ENCODE peak calls at places on chromosomes 3 and 15, in eight cellular contexts. V is lower leg skin; T is foreskin fibroblast; A is neural progenitor cell; N is ovary; L is AG09319; B is activated CD8-positive, alpha-beta T cell treated with anti-CD3 and anti-CD28 coated beads for 36 hours; F is H1. Q is an unnamed sample.

GRCh38 chr3:64276131-64276530 is 50.9 kb upstream of the PRICKLE2 start:
- DNase-seq in B (no peak), A (no peak), V (no peak), T (no peak), L (no peak), N (no peak), F (no peak), Q (no peak)

GRCh38 chr3:129845956-129846355 is 47.6 kb downstream of the TMCC1 start:
- DNase-seq in N (no peak), L (no peak), F (no peak), V (no peak), T (no peak), B (no peak), A (no peak), Q (no peak)

GRCh38 chr15:48426941-48427340 is 95.7 kb downstream of the DUT start:
- DNase-seq in V (no peak), N (no peak), L (no peak), A (no peak), T (no peak), B (no peak), F (no peak), Q (no peak)

GRCh38 chr15:88624971-88625290 is 3.8 kb downstream of the AEN start:
- DNase-seq in T (no peak), A (no peak), V (no peak), F (no peak), B (no peak), L (no peak), N (no peak), Q (no peak)

GRCh38 chr15:81504170-81504905 is 130.3 kb upstream of the TMC3 start:
- DNase-seq in T (peak), A (no peak), N (no peak), L (no peak), F (no peak), V (no peak), B (no peak), Q (no peak)

GRCh38 chr15:75842722-75843617 is at the start of gene UBE2Q2:
- DNase-seq in L (peak), V (peak), N (peak), F (no peak), A (peak), B (peak), T (peak), Q (peak)

GRCh38 chr3:46865034-46865507 is 1.8 kb upstream of the MYL3 start:
- DNase-seq in B (no peak), F (no peak), N (peak), L (peak), T (peak), A (no peak), V (peak), Q (no peak)

GRCh38 chr3:105539897-105540296 is 173.2 kb downstream of the ALCAM start:
- DNase-seq in A (no peak), B (no peak), L (no peak), V (no peak), F (no peak), T (no peak), N (no peak), Q (no peak)

GRCh38 chr3:140244893-140245292 is 309.9 kb downstream of the CLSTN2 start:
- DNase-seq in B (no peak), A (no peak), L (no peak), F (no peak), N (no peak), V (no peak), T (no peak), Q (no peak)
- TF ChIP-seq CTCF in B (no peak), A (no peak), L (no peak), F (no peak), N (no peak), V (no peak), T (no peak), Q (no peak)

DNA sequence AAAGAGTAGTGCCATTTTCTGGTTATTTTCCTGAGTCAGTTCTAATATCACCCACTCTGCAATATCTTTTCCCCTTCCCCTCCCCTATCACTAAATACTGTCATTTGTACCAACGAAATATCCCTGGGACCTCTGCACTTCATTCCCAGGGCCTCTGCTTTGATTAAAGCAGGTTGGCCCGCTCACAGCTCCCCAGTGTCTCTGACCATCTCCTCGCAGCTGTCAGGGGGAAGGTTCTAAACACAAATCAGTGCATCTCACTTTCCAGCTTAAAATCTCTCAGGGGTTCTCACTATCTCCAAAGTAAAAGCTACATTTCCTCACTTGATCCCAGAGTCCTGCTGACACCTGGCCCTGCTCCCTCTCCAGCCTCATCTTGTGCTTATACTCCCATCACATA is 28.1 kb upstream of the SLC35G2 start:
- DNase-seq in L (no peak), T (no peak), B (no peak), N (no peak), V (no peak), A (no peak), F (no peak), Q (no peak)
- TF ChIP-seq CTCF in L (no peak), T (no peak), B (no peak), N (no peak), V (no peak), A (no peak), F (no peak), Q (no peak)

DNA sequence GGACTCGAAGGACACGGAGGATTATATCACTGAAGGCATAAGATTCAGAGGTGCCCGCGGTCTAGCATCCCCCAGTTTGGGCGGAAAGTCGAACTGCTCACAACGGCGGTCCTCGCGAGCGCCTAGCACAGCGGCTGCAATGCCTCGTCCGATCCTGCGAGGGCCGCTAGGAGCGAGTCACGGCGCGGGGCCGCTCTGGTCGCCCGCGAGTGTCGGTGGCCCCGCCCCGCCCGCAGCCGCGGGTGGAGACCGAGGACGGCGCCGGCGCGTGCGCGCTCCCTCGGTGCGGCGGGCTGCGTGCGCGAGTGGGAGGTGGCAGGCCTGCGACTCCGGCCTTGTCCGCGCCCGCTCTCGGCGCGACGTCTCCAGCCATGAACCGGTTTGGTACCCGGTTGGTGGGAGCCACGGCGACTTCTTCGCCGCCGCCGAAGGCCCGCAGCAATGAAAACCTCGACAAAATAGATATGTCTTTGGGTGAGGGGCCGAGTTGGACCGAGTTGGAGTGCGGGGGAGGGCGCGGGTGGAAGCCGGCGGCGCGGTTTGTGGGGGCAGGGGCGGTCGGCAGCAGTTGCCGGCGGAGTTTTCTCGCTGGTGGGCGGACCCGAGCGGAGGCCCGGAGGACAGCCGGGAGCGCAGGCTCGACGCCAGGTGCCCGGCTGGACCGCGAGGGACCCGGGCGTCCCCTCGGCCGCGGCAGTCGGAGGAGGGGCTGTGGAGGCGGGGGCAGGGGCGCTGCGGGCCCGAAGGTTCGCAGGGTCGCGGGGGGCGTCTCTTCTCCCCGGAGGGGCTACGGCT is at the start of gene FYTTD1:
- DNase-seq in F (no peak), V (peak), B (peak), N (peak), T (peak), L (peak), A (peak), Q (peak)
- TF ChIP-seq CTCF in F (peak), V (no peak), B (no peak), N (peak), T (peak), L (peak), A (peak), Q (peak)

GRCh38 chr15:72770673-72771328 is 12.8 kb downstream of the ADPGK start:
- DNase-seq in V (no peak), F (no peak), T (no peak), L (no peak), B (no peak), A (no peak), N (no peak), Q (no peak)
- TF ChIP-seq CTCF in V (no peak), F (peak), T (peak), L (no peak), B (no peak), A (peak), N (no peak), Q (no peak)

DNA sequence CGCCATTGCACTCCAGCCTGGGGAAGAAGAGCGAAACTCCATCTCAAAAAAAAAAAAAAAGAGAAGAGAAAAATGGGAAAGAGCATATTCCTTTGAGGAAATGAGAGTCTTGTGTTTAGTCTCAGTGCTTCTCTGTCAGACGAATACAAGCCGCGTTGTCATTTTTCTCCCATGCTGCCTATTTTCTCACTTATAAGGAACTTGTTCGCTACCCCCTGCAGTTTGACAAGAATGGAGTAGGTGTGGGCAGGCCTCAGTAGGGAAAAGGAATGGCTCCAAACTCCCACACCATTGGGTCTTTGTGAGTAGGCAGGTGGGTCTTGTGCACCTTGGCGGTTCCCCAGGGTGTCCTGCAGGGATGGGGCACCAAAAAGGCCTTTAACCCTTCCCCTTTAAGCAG is 6.5 kb downstream of the GPR160 start:
- DNase-seq in F (no peak), A (no peak), N (no peak), B (no peak), T (no peak), V (no peak), L (no peak), Q (no peak)
- TF ChIP-seq CTCF in F (no peak), A (no peak), N (no peak), B (no peak), T (no peak), V (no peak), L (no peak), Q (no peak)